ENCODE peak calls at places on chromosomes 2 and 18, in seven cellular contexts. V is uterus, S is upper lobe of left lung, D is fibroblast of lung, A is WERI-Rb-1, O is progenitor cell of endocrine pancreas, J is right lobe of liver. Q is an unnamed sample.

GRCh38 chr2:10240911-10241610 is 61.6 kb upstream of the HPCAL1 start:
- DNase-seq in V (peak), A (no peak), O (no peak), J (peak), S (no peak), D (no peak), Q (no peak)

GRCh38 chr2:234694244-234695013 is 197.5 kb upstream of the ARL4C start:
- DNase-seq in J (no peak), A (no peak), O (no peak), V (no peak), D (peak), S (no peak), Q (no peak)

GRCh38 chr2:11507517-11507916 is 26.3 kb upstream of the GREB1 start:
- DNase-seq in J (no peak), D (no peak), V (no peak), S (no peak), A (no peak), O (no peak), Q (no peak)

GRCh38 chr2:43228782-43229659 is 2.6 kb upstream of the ZFP36L2 start:
- DNase-seq in J (peak), A (no peak), S (no peak), O (no peak), D (no peak), V (no peak), Q (no peak)

GRCh38 chr2:119431976-119432881 is 575 bp downstream of the TMEM37 start:
- DNase-seq in O (no peak), A (no peak), D (peak), S (peak), J (no peak), V (no peak), Q (no peak)

GRCh38 chr2:10522726-10523405 is 74.7 kb upstream of the ODC1 start:
- DNase-seq in O (no peak), V (no peak), S (peak), A (no peak), J (no peak), D (no peak), Q (no peak)

GRCh38 chr2:234739061-234739460 is 212.8 kb upstream of the SH3BP4 start:
- DNase-seq in V (no peak), O (no peak), A (no peak), S (no peak), J (no peak), D (no peak), Q (no peak)

GRCh38 chr2:43131051-43131889 is 95.1 kb downstream of the ZFP36L2 start:
- DNase-seq in A (peak), D (peak), O (no peak), J (peak), V (no peak), S (peak), Q (no peak)

GRCh38 chr2:235054919-235055318 is 103.1 kb downstream of the SH3BP4 start:
- DNase-seq in J (no peak), D (no peak), V (no peak), S (no peak), O (no peak), A (no peak), Q (no peak)

GRCh38 chr18:79402209-79402576 is 6.5 kb downstream of the NFATC1 start:
- DNase-seq in A (no peak), V (no peak), D (no peak), O (no peak), S (no peak), J (peak), Q (no peak)
- TF ChIP-seq CTCF in A (no peak), V (no peak), D (no peak), O (no peak), S (no peak), J (no peak), Q (no peak)

DNA sequence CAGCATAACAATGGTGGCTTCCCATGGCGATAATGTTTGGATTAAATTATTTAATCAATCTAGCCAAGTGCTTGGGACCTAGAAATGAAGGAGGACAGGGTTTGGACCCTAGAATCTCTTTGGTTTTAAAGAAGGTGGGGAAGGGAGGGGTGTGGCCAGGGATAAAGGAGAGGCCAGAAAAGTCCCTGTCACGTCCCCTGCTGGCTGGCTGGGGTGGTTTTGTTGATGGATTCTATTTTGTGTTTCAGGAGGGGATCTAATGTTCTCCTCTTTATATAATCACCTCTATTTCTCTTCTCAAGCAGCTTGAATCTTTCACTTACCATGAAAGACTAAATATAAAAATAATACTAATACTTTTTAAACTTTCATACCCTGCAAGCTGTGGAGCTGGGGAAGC is 52.6 kb upstream of the GALR1 start:
- DNase-seq in D (no peak), J (no peak), A (peak), V (no peak), S (no peak), O (no peak), Q (no peak)
- TF ChIP-seq CTCF in D (no peak), J (no peak), A (peak), V (no peak), S (no peak), O (peak), Q (no peak)

DNA sequence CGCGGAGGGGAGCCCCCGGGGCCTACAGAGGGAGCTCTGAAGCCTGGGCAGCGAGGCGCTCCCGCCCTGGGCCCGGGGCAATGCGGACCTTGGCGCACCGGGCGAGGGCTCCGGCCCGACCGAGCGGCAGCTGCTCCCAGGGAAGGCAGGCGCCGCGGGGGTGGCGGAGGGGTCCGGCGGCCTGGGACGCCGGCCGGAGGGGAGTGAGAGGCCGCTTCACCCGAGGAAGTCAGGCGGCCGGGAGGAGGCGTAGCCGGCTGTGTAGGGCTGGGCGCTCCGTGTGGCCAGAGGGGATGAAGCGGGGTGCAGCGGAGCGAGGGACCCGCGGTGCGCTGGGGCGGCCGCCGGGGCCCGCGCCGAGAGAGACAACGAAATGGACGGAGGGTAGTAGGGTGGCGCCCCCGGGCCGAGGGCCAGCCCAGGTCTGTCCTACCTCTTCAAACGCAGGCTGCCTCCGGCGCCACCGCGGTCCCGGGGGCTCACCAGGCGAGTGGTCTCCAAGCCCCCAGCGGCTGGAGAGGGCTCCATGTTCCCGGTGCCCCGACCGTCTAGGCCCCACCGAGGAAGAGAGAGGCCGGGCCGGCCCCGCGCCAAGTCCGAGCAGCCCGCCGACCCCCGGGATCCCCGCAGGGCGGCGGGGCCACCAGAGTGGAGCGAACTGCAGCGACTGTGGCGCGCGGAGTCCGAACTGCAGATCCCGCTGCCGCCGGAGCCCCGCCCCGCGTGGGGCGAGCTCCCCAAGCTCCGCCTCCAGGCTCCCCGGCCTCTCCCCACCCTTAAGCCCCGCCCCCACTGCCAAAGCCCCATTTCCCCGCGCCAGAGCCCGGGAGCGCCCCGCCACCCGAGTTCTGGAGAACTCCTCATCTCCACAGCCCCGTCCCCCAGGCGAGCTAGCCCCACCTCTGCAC is at the start of gene SLC30A3:
- DNase-seq in O (peak), D (peak), J (peak), V (peak), S (peak), A (peak), Q (no peak)
- TF ChIP-seq CTCF in O (no peak), D (no peak), J (no peak), V (no peak), S (no peak), A (no peak), Q (peak)

GRCh38 chr2:55437515-55438390 is 18.1 kb upstream of the CCDC88A start:
- DNase-seq in S (no peak), J (no peak), O (no peak), D (no peak), V (no peak), A (no peak), Q (no peak)

GRCh38 chr2:55430536-55430935 is 10.9 kb upstream of the CCDC88A start:
- DNase-seq in A (no peak), O (no peak), J (no peak), V (no peak), S (no peak), D (peak), Q (no peak)

GRCh38 chr2:55428258-55428657 is 8.6 kb upstream of the CCDC88A start:
- DNase-seq in S (no peak), V (no peak), D (no peak), J (no peak), A (no peak), O (no peak), Q (no peak)

GRCh38 chr2:55431982-55432627 is 12.4 kb upstream of the CCDC88A start:
- DNase-seq in A (no peak), J (no peak), V (no peak), S (no peak), O (no peak), D (peak), Q (no peak)
- TF ChIP-seq CTCF in A (peak), J (peak), V (peak), S (peak), O (peak), D (peak), Q (peak)

DNA sequence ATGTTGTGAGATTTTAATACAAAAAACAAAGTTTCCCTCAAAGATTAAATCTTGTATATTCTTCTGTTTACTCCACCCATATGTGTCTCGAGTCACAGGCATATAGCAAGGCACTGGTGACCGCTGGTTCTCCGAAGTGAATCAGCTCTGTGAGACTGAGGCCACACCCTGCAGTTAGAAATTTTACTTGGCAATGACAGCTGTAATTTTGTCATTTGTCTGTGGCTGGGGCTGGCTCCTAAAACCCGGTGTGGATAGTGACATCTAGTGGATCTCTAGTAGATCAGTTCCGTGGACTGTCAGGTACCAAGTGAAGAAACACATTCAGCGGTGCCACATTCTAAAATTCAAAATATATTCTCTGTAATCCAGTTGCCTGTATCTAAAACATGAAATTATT is 278.0 kb downstream of the NEDD4L start:
- DNase-seq in V (peak), A (peak), D (peak), S (peak), O (no peak), J (no peak), Q (no peak)
- TF ChIP-seq CTCF in V (peak), A (peak), D (peak), S (peak), O (peak), J (peak), Q (peak)

DNA sequence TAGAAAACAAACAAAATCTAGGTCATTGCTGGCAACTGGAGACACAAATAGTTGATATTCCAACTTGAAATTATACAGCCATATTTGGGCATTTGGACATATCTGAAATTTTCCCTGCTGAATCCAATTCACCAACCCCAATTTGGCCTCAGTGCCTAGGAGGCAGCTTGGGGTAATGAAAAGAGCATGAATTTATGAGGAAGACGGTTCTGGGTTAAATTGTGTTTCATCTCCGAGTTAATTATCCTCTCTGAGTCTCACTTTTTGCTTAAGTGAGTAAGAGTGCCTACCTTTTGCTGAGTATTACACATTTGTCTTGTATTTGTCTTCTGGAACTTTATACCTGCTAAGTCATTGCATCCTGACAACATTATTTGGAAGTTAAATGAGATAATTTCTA is 1906.8 kb upstream of the PIK3C3 start:
- DNase-seq in J (no peak), V (no peak), S (no peak), A (no peak), O (no peak), D (no peak), Q (no peak)
- TF ChIP-seq CTCF in J (no peak), V (no peak), S (no peak), A (no peak), O (no peak), D (no peak), Q (no peak)

GRCh38 chr2:104944495-104944894 is 90.6 kb downstream of the POU3F3 start:
- DNase-seq in S (no peak), J (no peak), A (no peak), D (no peak), V (no peak), O (no peak), Q (no peak)
- TF ChIP-seq CTCF in S (peak), J (peak), A (peak), D (peak), V (peak), O (peak), Q (peak)

GRCh38 chr2:112020561-112020960 is 34.5 kb upstream of the TMEM87B start:
- DNase-seq in S (no peak), V (no peak), J (no peak), D (no peak), A (no peak), O (no peak), Q (no peak)
- TF ChIP-seq CTCF in S (peak), V (no peak), J (no peak), D (peak), A (peak), O (peak), Q (peak)

DNA sequence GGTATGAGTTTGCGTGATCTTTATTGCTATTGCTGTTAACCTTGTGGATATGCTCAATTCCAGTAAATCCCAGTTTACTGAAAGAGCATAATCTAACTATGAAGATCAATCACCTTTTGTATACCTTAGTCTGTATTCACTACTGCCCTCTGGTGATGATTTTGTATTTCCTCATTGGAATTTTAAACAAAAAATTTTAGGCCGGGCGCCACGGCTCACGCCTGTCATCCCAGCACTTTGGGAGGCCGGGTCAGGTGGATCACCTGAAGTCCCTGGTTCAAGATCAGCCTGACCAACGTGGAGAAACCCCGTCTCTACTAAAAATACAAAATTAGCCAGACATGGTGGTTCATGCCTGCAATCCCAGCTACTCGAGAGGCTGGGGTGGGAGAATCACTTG is 5.1 kb downstream of the COMMD1 start:
- DNase-seq in J (no peak), V (no peak), A (no peak), O (no peak), S (no peak), D (peak), Q (no peak)
- TF ChIP-seq CTCF in J (peak), V (no peak), A (peak), O (peak), S (no peak), D (peak), Q (peak)

DNA sequence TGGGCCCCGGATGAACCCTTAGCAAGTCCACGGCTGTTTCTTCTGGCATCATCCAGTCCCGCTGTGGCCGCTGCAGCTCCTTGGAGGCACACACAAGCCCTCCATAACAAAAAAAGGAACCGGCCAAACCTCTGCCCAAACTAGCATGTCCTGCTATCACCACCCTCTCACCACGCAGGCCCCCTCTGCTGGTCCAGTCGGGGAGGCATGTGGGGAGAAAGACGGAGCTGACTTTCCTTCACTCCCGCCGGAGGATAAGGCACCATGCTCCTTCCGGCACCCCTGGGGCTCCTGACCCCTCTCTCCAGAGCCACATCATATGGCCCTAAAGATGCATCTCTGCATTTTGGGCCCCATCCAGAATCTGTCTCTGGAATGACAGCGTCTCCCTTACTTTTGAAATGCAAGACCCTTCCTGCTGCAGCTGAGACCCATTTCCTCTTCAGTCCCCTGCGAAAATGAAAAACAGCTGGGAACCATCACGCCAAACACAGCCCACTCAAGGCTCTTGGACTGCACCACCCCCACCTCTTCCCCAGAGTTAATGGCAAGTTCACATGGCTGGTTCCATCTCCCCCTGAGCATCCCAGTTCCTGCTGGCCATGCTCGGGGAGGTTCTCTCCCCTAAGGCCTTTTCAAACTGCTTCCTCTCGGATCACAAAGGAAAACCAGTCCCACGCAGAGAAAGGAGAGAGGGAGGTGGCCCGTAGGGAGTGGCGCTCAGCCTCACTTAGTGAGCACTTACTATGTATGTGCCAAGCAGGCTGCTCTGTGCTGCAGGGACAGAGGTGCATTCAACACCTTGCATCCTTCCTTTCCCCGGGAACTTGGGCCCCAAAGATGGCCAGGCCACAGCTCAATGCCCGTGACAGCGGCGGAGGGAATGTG is 35.2 kb upstream of the MLPH start:
- DNase-seq in J (no peak), V (peak), A (no peak), O (no peak), D (peak), S (no peak), Q (no peak)
- TF ChIP-seq CTCF in J (no peak), V (peak), A (no peak), O (no peak), D (peak), S (peak), Q (peak)